ENCODE peak calls at places on chromosomes 5 and 9, in nine cellular contexts. D is upper lobe of right lung; H is stimulated activated CD8-positive, alpha-beta memory T cell treated with anti-CD3 and anti-CD28 coated beads, Interleukin-4, amount 100 ng/mL, for 4 hours; E is HEK293T; F is M059J; I is stimulated activated CD4-positive, alpha-beta T cell treated with anti-CD3 and anti-CD28 coated beads, Interleukin-12 subunit alpha, Interleukin-12 subunit beta, amount 100 ng/mL, for 4 hours; K is SK-N-DZ; Y is memory B cell; P is C1 segment of cervical spinal cord. M is an unnamed sample.

GRCh38 chr9:16496908-16497307 is 373.6 kb downstream of the BNC2 start:
- DNase-seq in D (no peak), H (no peak), E (no peak), F (no peak), I (no peak), K (no peak), Y (no peak), P (no peak), M (no peak)

GRCh38 chr9:112218908-112219307 is 43.8 kb upstream of the SUSD1 start:
- DNase-seq in D (no peak), H (no peak), E (no peak), F (no peak), I (no peak), K (no peak), Y (no peak), P (no peak), M (no peak)

GRCh38 chr9:121699271-121700164 is 48.1 kb downstream of the DAB2IP start:
- DNase-seq in D (peak; percentile 82), H (peak; percentile 40), E (no peak), F (peak; percentile 63), I (peak; percentile 17), K (no peak), Y (peak; percentile 31), P (no peak), M (peak; percentile 48)

GRCh38 chr9:120846906-120847305 is 4.2 kb upstream of the PSMD5 start:
- DNase-seq in D (no peak), H (no peak), E (no peak), F (no peak), I (no peak), K (no peak), Y (no peak), P (no peak), M (no peak)

GRCh38 chr9:108205276-108205675 is 650.5 kb downstream of the ACTL7B start:
- DNase-seq in D (no peak), H (no peak), E (no peak), F (peak; percentile 50), I (no peak), K (no peak), Y (no peak), P (no peak), M (no peak)

GRCh38 chr5:83467315-83468044 is 4.1 kb upstream of the VCAN start:
- DNase-seq in D (no peak), H (no peak), E (no peak), F (peak; percentile 16), I (no peak), K (peak; percentile 34), Y (no peak), P (no peak), M (no peak)

GRCh38 chr9:70475211-70475610 is 60.8 kb upstream of the KLF9 start:
- DNase-seq in D (no peak), H (no peak), E (no peak), F (peak; percentile 35), I (no peak), K (peak; percentile 44), Y (no peak), P (no peak), M (no peak)

GRCh38 chr9:100111235-100111634 is 12.2 kb downstream of the INVS start:
- DNase-seq in D (peak; percentile 82), H (no peak), E (no peak), F (peak; percentile 98), I (no peak), K (no peak), Y (no peak), P (peak; percentile 38), M (no peak)

GRCh38 chr5:96940586-96940985 is 4.7 kb downstream of the LNPEP start:
- DNase-seq in D (no peak), H (no peak), E (no peak), F (peak; percentile 39), I (no peak), K (no peak), Y (no peak), P (no peak), M (no peak)

GRCh38 chr5:111074244-111074643 is 2.7 kb downstream of the TSLP start:
- DNase-seq in D (no peak), H (no peak), E (no peak), F (no peak), I (no peak), K (no peak), Y (no peak), P (no peak), M (no peak)

GRCh38 chr9:33375238-33375840 is 27.0 kb downstream of the AQP7 start:
- DNase-seq in D (peak; percentile 56), H (no peak), E (peak; percentile 28), F (no peak), I (no peak), K (peak; percentile 56), Y (no peak), P (no peak), M (no peak)

GRCh38 chr5:112388010-112388553 is 31.0 kb downstream of the EPB41L4A start:
- DNase-seq in D (no peak), H (no peak), E (no peak), F (no peak), I (no peak), K (no peak), Y (no peak), P (no peak), M (no peak)

GRCh38 chr5:173018352-173018751 is 34.8 kb downstream of the ATP6V0E1 start:
- DNase-seq in D (no peak), H (no peak), E (no peak), F (no peak), I (no peak), K (no peak), Y (no peak), P (no peak), M (no peak)

GRCh38 chr9:93635186-93636107 is 59.1 kb downstream of the PHF2 start:
- DNase-seq in D (peak; percentile 38), H (no peak), E (no peak), F (no peak), I (no peak), K (no peak), Y (no peak), P (no peak), M (no peak)

GRCh38 chr5:169027456-169028118 is 273.4 kb downstream of the SLIT3 start:
- DNase-seq in D (peak; percentile 64), H (no peak), E (no peak), F (no peak), I (no peak), K (peak; percentile 65), Y (no peak), P (no peak), M (no peak)

GRCh38 chr9:78874056-78874455 is 577.1 kb downstream of the PSAT1 start:
- DNase-seq in D (no peak), H (no peak), E (no peak), F (peak; percentile 61), I (no peak), K (no peak), Y (no peak), P (no peak), M (no peak)

GRCh38 chr5:94471496-94471895 is 146.9 kb downstream of the KIAA0825 start:
- DNase-seq in D (no peak), H (no peak), E (no peak), F (peak; percentile 1), I (no peak), K (peak; percentile 4), Y (no peak), P (no peak), M (no peak)

GRCh38 chr5:125719681-125720676 is 703.2 kb upstream of the GRAMD2B start:
- DNase-seq in D (no peak), H (no peak), E (peak; percentile 52), F (no peak), I (no peak), K (no peak), Y (no peak), P (no peak), M (peak; percentile 82)

GRCh38 chr5:158273035-158273434 is 414.1 kb upstream of the CLINT1 start:
- DNase-seq in D (no peak), H (no peak), E (no peak), F (no peak), I (no peak), K (no peak), Y (no peak), P (no peak), M (no peak)

GRCh38 chr9:134883040-134883782 is 2.6 kb downstream of the FCN2 start:
- DNase-seq in D (no peak), H (no peak), E (no peak), F (no peak), I (no peak), K (no peak), Y (no peak), P (no peak), M (no peak)

GRCh38 chr9:37100750-37101149 is 19.6 kb upstream of the ZCCHC7 start:
- DNase-seq in D (no peak), H (no peak), E (no peak), F (no peak), I (no peak), K (no peak), Y (peak; percentile 23), P (no peak), M (no peak)

GRCh38 chr5:148682283-148683026 is 28.1 kb upstream of the HTR4 start:
- DNase-seq in D (no peak), H (no peak), E (no peak), F (no peak), I (no peak), K (no peak), Y (no peak), P (no peak), M (no peak)

GRCh38 chr9:97848582-97849237 is 4.3 kb upstream of the FOXE1 start:
- DNase-seq in D (peak; percentile 78), H (peak; percentile 4), E (no peak), F (no peak), I (no peak), K (no peak), Y (no peak), P (no peak), M (no peak)

GRCh38 chr5:180026320-180026719 is 45.2 kb downstream of the RNF130 start:
- DNase-seq in D (no peak), H (no peak), E (no peak), F (peak; percentile 89), I (no peak), K (no peak), Y (no peak), P (no peak), M (peak; percentile 40)

M was measured in NCI-H774.